ENCODE peak calls at places on chromosomes 1 and 21, in six cellular contexts. W is GM12878, A is K562, D is HCT116, S is SK-N-SH, F is HepG2. I is an unnamed sample.

GRCh38 chr1:239703067-239703466 is 316.7 kb downstream of the CHRM3 start:
- DNase-seq in D (no peak), W (no peak), A (no peak), S (no peak), F (no peak), I (no peak)

GRCh38 chr1:1020000-1020404 is at the start of gene AGRN:
- DNase-seq in F (no peak), A (no peak), S (peak; percentile 92), D (no peak), W (no peak), I (no peak)

GRCh38 chr1:33300673-33301072 is 20.2 kb downstream of the A3GALT2 start:
- DNase-seq in D (no peak), S (no peak), A (no peak), W (no peak), F (no peak), I (no peak)

GRCh38 chr1:109762821-109763645 is 690 bp downstream of the EPS8L3 start:
- DNase-seq in W (no peak), D (no peak), F (no peak), S (peak; percentile 25), A (peak; percentile 76), I (no peak)

GRCh38 chr1:29671446-29671845 is 435.1 kb downstream of the PTPRU start:
- DNase-seq in F (no peak), D (no peak), W (no peak), S (no peak), A (peak; percentile 42), I (no peak)

GRCh38 chr1:165888552-165888920 is 61.1 kb downstream of the UCK2 start:
- DNase-seq in D (no peak), S (no peak), A (no peak), W (no peak), F (no peak), I (no peak)

GRCh38 chr1:77039739-77040138 is 172.5 kb downstream of the ST6GALNAC5 start:
- DNase-seq in W (no peak), S (no peak), A (no peak), F (no peak), D (peak; percentile 66), I (no peak)

GRCh38 chr1:18901952-18902522 is 318 bp downstream of the ALDH4A1 start:
- DNase-seq in A (no peak), F (no peak), W (no peak), S (no peak), D (no peak), I (no peak)

GRCh38 chr1:151741516-151741915 is 20.2 kb downstream of the RIIAD1 start:
- DNase-seq in D (no peak), W (no peak), F (no peak), S (no peak), A (no peak), I (no peak)

GRCh38 chr1:154760469-154760933 is 109.6 kb downstream of the KCNN3 start:
- DNase-seq in W (no peak), F (peak; percentile 17), A (peak; percentile 83), S (peak; percentile 91), D (peak; percentile 28), I (peak; percentile 78)

GRCh38 chr1:208047476-208047934 is 136.6 kb upstream of the CD34 start:
- DNase-seq in D (no peak), A (no peak), W (no peak), F (peak; percentile 68), S (no peak), I (no peak)

GRCh38 chr21:35349378-35350080 is 300.4 kb upstream of the RUNX1 start:
- DNase-seq in D (no peak), F (no peak), W (no peak), A (no peak), S (no peak), I (no peak)

GRCh38 chr1:94597701-94598100 is 56.1 kb upstream of the F3 start:
- DNase-seq in D (no peak), A (no peak), S (no peak), F (no peak), W (no peak), I (no peak)

GRCh38 chr1:225903623-225904022 is 14.7 kb upstream of the LEFTY1 start:
- DNase-seq in S (no peak), F (no peak), A (no peak), D (no peak), W (no peak), I (no peak)

GRCh38 chr1:94270801-94271203 is 33.4 kb upstream of the ARHGAP29 start:
- DNase-seq in W (no peak), A (no peak), F (no peak), S (no peak), D (no peak), I (no peak)

GRCh38 chr1:92481598-92482403 is 4.9 kb downstream of the GFI1 start:
- DNase-seq in A (no peak), F (no peak), S (peak; percentile 41), D (no peak), W (no peak), I (no peak)

GRCh38 chr1:230548357-230548756 is 93.9 kb upstream of the COG2 start:
- DNase-seq in F (no peak), S (no peak), W (no peak), A (no peak), D (no peak), I (no peak)

DNA sequence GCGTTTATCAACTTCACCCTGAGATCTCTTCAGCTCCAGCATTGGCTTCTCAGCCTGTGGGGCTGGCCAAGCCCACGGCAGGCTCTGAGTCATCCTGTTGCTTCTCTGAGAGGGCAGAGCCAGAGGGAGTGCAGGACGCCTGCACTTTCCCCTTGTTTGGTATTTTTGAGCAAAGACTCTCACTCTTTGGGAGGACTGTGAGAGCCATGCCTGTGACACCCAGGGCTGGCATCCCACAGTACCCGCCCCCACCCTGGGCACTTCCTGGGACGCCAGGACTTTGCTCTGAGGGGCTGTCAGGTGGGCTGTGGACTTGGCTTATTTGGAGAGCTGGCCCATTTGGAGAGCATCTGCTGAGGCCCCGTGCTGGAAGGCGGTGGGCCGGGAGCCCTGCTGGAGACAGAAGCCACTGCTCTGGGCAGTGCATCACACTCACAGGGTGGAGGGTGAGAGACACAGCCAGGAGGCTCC is 37.4 kb downstream of the VANGL1 start:
- DNase-seq in W (no peak), S (no peak), F (no peak), A (no peak), D (no peak), I (no peak)
- TF ChIP-seq JUND in W (no peak), S (peak; percentile 53), F (no peak), A (peak; percentile 59), D (no peak), I (no peak)

DNA sequence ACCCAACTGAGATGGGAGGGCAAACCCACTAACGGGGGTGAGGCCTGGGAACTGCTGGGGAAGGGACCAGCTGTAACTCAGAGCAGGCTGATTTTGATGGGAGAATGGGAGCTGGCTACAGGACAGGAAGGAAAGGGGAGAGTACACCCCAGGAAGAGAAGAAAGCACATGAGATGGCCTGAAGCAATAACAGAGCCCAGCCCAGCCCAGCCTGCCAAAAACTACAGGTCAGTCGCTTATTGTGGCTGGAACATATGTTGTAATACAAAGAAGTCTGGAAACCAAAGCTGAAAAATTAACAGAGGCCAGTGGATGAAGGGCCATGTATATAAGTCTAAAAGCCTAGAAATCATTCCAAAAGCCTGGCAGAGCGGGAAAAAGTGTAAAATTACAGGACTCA is 1.6 kb downstream of the ITLN2 start:
- DNase-seq in F (no peak), W (no peak), S (no peak), D (no peak), A (no peak), I (no peak)
- TF ChIP-seq JUND in F (no peak), W (no peak), S (no peak), D (no peak), A (no peak), I (no peak)

GRCh38 chr21:36654341-36654740 is 44.6 kb upstream of the SIM2 start:
- DNase-seq in F (no peak), D (no peak), A (no peak), W (no peak), S (no peak), I (no peak)
- TF ChIP-seq JUND in F (no peak), D (no peak), A (no peak), W (no peak), S (no peak), I (no peak)

GRCh38 chr1:3911521-3911845 is 11.4 kb upstream of the C1orf174 start:
- DNase-seq in A (no peak), W (no peak), D (no peak), S (no peak), F (no peak), I (no peak)

GRCh38 chr1:3911981-3912808 is 12.1 kb upstream of the C1orf174 start:
- DNase-seq in D (no peak), F (no peak), S (no peak), A (no peak), W (no peak), I (no peak)

GRCh38 chr1:3910049-3910731 is 10.1 kb upstream of the C1orf174 start:
- DNase-seq in A (no peak), W (no peak), D (no peak), S (no peak), F (no peak), I (no peak)

GRCh38 chr1:3909615-3910014 is 9.5 kb upstream of the C1orf174 start:
- DNase-seq in F (no peak), W (no peak), S (no peak), A (no peak), D (no peak), I (no peak)

DNA sequence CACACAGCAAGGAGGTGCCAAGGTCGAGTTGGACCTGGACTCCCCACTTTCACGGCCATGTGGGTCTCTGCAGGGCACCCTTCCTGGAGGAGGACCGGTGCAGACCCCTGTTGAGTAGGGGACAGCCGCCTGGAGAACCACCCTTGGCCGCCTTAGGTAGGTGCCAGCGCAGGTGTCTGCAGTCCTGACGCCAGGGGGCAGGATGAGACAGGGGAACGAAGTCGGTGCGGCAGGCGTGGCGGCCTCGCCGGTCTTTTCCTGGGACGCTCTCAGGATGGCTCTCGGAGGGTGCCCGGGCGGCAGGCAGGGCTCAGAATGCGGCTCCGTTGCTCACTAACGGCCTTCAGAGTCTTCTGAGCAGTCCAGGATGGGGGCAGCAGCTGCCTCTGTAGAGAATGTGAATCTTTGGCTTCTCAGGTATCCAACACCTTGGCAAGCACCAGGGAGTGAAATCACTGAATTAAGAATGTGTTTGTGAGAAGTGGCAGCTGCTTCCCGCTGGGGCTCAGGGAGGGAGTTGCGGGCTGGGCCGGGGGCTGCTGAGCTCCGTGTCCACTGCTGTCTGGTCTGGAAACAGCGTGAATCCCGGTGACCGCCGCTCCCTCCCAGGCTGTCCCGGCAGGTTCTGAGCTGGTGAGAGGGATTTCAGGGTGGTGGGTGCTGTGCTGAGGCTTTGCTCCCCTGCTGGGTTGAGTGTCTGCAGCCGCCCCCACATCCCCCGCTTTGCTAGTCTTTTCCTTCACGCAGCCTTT is 10.9 kb upstream of the C1orf174 start:
- DNase-seq in A (peak; percentile 85), W (no peak), F (peak; percentile 57), D (peak; percentile 54), S (peak; percentile 91), I (peak; percentile 81)
- TF ChIP-seq JUND in A (peak; percentile 28), W (no peak), F (no peak), D (no peak), S (no peak), I (no peak)

GRCh38 chr1:169858467-169858866 is 35.2 kb downstream of the SCYL3 start:
- DNase-seq in W (no peak), D (no peak), S (no peak), F (no peak), A (no peak), I (no peak)
- TF ChIP-seq JUND in W (no peak), D (no peak), S (no peak), F (no peak), A (no peak), I (no peak)

GRCh38 chr1:37951783-37952624 is 5.2 kb upstream of the INPP5B start:
- DNase-seq in D (no peak), F (no peak), S (no peak), A (no peak), W (no peak), I (no peak)
- TF ChIP-seq JUND in D (no peak), F (no peak), S (no peak), A (no peak), W (no peak), I (no peak)

I was measured in T47D.